ENCODE peak calls at places on chromosome 6, in five cellular contexts. S is fibroblast of pulmonary artery, W is uterus, M is IMR-90, P is bronchial epithelial cell. V is an unnamed sample.

GRCh38 chr6:20877008-20877937 is 343.0 kb downstream of the CDKAL1 start:
- DNase-seq in S (peak; percentile 85), M (peak; percentile 97), W (peak; percentile 61), P (peak; percentile 97), V (peak; percentile 95)

GRCh38 chr6:1839315-1839714 is 229.6 kb downstream of the FOXC1 start:
- DNase-seq in M (no peak), P (no peak), W (no peak), S (no peak), V (no peak)

GRCh38 chr6:63543982-63544381 is 28.3 kb upstream of the LOC128125822 start:
- DNase-seq in M (no peak), S (no peak), W (no peak), P (no peak), V (no peak)

GRCh38 chr6:3506751-3507388 is 50.0 kb upstream of the SLC22A23 start:
- DNase-seq in S (no peak), M (peak; percentile 11), P (no peak), W (no peak), V (peak; percentile 26)

GRCh38 chr6:98945311-98946005 is 2.3 kb downstream of the FBXL4 start:
- DNase-seq in M (no peak), S (no peak), P (no peak), W (no peak), V (no peak)

GRCh38 chr6:108074057-108074358 is 533 bp downstream of the OSTM1 start:
- DNase-seq in M (peak; percentile 31), W (no peak), S (no peak), P (peak; percentile 21), V (peak; percentile 51)

GRCh38 chr6:116019428-116019827 is 41.3 kb downstream of the FRK start:
- DNase-seq in M (no peak), W (no peak), S (no peak), P (no peak), V (no peak)

GRCh38 chr6:137951064-137951597 is 84.1 kb downstream of the TNFAIP3 start:
- DNase-seq in S (no peak), M (no peak), W (no peak), P (no peak), V (no peak)

GRCh38 chr6:5942591-5942990 is 64.1 kb downstream of the NRN1 start:
- DNase-seq in P (no peak), M (no peak), W (no peak), S (no peak), V (no peak)

GRCh38 chr6:20056350-20056992 is 155.8 kb downstream of the MBOAT1 start:
- DNase-seq in S (peak; percentile 78), P (peak; percentile 51), W (no peak), M (peak; percentile 63), V (peak; percentile 68)

GRCh38 chr6:132820629-132821381 is 6.4 kb downstream of the RPS12 start:
- DNase-seq in P (no peak), W (no peak), S (peak; percentile 17), M (peak; percentile 52), V (peak; percentile 31)

GRCh38 chr6:113763883-113764282 is 93.3 kb upstream of the MARCKS start:
- DNase-seq in W (no peak), P (peak; percentile 100), M (peak; percentile 78), S (peak; percentile 77), V (peak; percentile 99)

GRCh38 chr6:147194652-147195403 is 9.4 kb upstream of the STXBP5 start:
- DNase-seq in M (peak; percentile 63), S (no peak), P (peak; percentile 69), W (no peak), V (peak; percentile 31)

GRCh38 chr6:110554441-110554840 is 78.0 kb upstream of the SLC22A16 start:
- DNase-seq in M (no peak), P (no peak), S (no peak), W (no peak), V (no peak)

GRCh38 chr6:15387118-15387517 is 141.2 kb downstream of the JARID2 start:
- DNase-seq in P (no peak), M (peak; percentile 69), S (no peak), W (no peak), V (no peak)

GRCh38 chr6:139380168-139380567 is 5.7 kb upstream of the CITED2 start:
- DNase-seq in W (no peak), S (no peak), P (no peak), M (no peak), V (no peak)

GRCh38 chr6:52213127-52213526 is 27.0 kb downstream of the IL17A start:
- DNase-seq in W (no peak), M (no peak), S (no peak), P (no peak), V (no peak)

GRCh38 chr6:125944434-125944816 is 12.1 kb upstream of the HINT3 start:
- DNase-seq in S (peak; percentile 96), P (peak; percentile 82), W (peak; percentile 76), M (peak; percentile 88), V (peak; percentile 77)

GRCh38 chr6:16031278-16031981 is 97.5 kb upstream of the MYLIP start:
- DNase-seq in W (no peak), P (no peak), M (no peak), S (no peak), V (no peak)

GRCh38 chr6:56628105-56628504 is 14.6 kb downstream of the DST start:
- DNase-seq in W (no peak), P (no peak), M (no peak), S (no peak), V (no peak)

GRCh38 chr6:156613996-156614395 is 163.2 kb upstream of the ARID1B start:
- DNase-seq in M (no peak), W (no peak), S (no peak), P (no peak), V (no peak)

GRCh38 chr6:156618600-156619205 is 158.5 kb upstream of the ARID1B start:
- DNase-seq in M (no peak), W (no peak), S (no peak), P (no peak), V (no peak)

GRCh38 chr6:156616495-156616894 is 160.7 kb upstream of the ARID1B start:
- DNase-seq in S (no peak), P (no peak), M (no peak), W (no peak), V (no peak)

GRCh38 chr6:156622185-156622584 is 155.0 kb upstream of the ARID1B start:
- DNase-seq in W (no peak), S (no peak), M (no peak), P (no peak), V (no peak)

DNA sequence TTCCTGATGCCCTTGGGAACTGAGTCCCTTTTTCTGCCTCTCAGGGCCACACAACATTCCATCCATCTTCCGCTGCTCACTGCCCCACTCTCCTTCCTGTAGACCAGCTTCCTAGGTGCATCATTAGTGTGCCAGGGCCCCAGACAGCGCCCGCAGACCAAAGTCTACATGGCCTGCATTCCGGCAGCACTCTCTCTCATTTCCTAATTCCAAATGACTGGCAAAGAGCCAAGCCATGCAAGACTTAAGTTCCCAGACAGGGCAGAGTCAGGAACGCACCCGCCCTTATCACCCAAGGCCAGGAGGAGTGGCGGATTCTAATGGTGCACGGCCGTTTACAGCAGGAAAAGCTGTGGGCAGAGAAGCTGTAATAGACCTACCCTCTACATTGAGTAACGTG is 159.8 kb upstream of the ARID1B start:
- DNase-seq in M (no peak), P (peak; percentile 80), W (no peak), S (peak; percentile 78), V (peak; percentile 50)
- TF ChIP-seq CTCF in M (no peak), P (no peak), W (no peak), S (no peak), V (no peak)

GRCh38 chr6:36576573-36576972 is 17.6 kb upstream of the SRSF3 start:
- DNase-seq in P (no peak), W (no peak), S (no peak), M (no peak), V (no peak)
- TF ChIP-seq CTCF in P (no peak), W (no peak), S (no peak), M (no peak), V (no peak)

DNA sequence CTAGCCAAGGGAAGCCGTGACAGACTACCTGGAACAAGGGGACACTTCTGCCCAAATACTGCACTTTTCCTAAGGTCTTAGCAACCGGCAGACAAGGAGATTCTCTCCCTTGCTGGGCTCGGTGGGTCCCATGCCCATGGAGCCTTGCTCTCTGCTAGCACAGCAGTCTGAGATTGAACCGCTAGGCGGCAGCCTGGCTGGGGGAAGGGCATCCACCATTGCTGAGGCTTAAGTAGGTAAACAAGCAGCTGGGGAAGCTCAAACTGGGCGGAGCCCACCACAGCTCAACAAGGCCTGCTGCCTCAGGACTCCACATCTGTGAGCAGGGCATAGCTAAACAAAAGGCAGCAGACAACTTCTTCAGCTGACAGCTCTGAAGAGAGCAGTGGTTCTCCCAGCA is 87.8 kb upstream of the ASCC3 start:
- DNase-seq in W (no peak), P (no peak), S (no peak), M (no peak), V (no peak)
- TF ChIP-seq CTCF in W (no peak), P (no peak), S (no peak), M (no peak), V (no peak)

GRCh38 chr6:72619883-72620696 is 1.8 kb upstream of the KCNQ5 start:
- DNase-seq in M (peak; percentile 45), S (peak; percentile 35), P (no peak), W (no peak), V (no peak)
- TF ChIP-seq CTCF in M (no peak), S (no peak), P (no peak), W (no peak), V (no peak)

GRCh38 chr6:89539779-89540178 is 98.8 kb downstream of the LYRM2 start:
- DNase-seq in W (no peak), M (no peak), P (no peak), S (no peak), V (no peak)

GRCh38 chr6:89530982-89531381 is 98.0 kb downstream of the ANKRD6 start:
- DNase-seq in P (no peak), S (no peak), W (no peak), M (no peak), V (no peak)

DNA sequence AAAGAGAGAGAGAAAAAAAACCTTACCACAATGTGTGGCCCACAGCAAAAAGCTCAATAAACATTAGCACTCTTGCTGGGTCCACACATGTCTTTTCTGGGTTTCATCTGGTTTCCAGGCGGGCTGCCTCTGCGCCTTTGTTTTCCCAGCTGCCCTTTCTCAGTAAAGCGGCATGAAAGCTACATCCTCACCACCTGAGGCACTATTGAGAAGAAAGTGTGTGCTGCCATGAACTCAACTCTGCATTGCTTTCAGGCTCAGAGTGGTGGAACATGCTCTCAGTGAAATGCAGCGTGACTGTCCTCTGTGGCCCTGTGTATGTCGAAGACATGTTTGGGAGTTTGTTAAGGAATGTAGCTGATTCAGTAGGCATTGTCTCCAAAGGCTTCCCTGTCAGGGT is 102.3 kb downstream of the LYRM2 start:
- DNase-seq in P (no peak), S (no peak), M (no peak), W (no peak), V (peak; percentile 8)
- TF ChIP-seq CTCF in P (no peak), S (no peak), M (no peak), W (no peak), V (no peak)

DNA sequence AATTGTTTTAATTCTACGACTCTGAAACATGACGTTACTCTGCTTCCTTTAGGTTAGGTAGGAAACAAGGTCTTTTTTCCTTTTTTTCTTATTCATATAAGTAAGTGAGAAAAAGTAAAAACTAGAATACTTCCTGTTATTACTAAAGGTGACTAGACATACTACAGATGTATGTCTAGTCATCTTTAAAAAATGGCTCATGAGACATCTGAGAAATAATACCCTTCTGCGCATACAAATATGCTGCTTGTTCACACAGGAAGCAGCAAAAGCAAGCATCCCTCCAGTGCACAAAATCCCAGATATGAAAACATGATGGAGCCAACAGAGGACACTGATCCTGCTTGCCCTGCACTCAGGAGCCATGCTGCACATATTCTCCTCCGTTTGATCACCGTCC is 699.1 kb downstream of the EPM2A start:
- DNase-seq in S (no peak), M (peak; percentile 59), W (no peak), P (peak; percentile 70), V (peak; percentile 62)
- TF ChIP-seq CTCF in S (no peak), M (no peak), W (no peak), P (no peak), V (no peak)

V was measured in epithelial cell of esophagus.